ENCODE peak calls at places on chromosomes 13 and 19, in five cellular contexts. K is stomach; O is Karpas-422; Y is uterus; M is CD8-positive, alpha-beta memory T cell. E is an unnamed sample. For H3K27me3 and H3K4me1, the result is how much of the 10 kb centered on the place peaks cover.

GRCh38 chr13:40169476-40169875 is 497.0 kb downstream of the FOXO1 start:
- DNase-seq in K (no peak), O (no peak), Y (no peak), M (no peak), E (no peak)

GRCh38 chr19:34808566-34808965 is 35.6 kb upstream of the ZNF599 start:
- DNase-seq in K (no peak), O (no peak), Y (no peak), M (no peak), E (no peak)

GRCh38 chr19:3114018-3114726 is 20.0 kb downstream of the GNA11 start:
- DNase-seq in K (no peak), O (no peak), Y (no peak), M (no peak), E (peak)

GRCh38 chr13:78326608-78327007 is 276.7 kb downstream of the POU4F1 start:
- DNase-seq in K (no peak), O (no peak), Y (no peak), M (no peak), E (no peak)

GRCh38 chr19:18442941-18443340 is 5.0 kb upstream of the ISYNA1 start:
- DNase-seq in K (no peak), O (no peak), Y (no peak), M (no peak), E (no peak)

GRCh38 chr13:48184260-48184659 is 48.7 kb upstream of the ITM2B start:
- DNase-seq in K (no peak), O (no peak), Y (no peak), M (no peak), E (no peak)

GRCh38 chr13:60351326-60351725 is 45.7 kb upstream of the TDRD3 start:
- DNase-seq in K (no peak), O (no peak), Y (no peak), M (no peak), E (no peak)

GRCh38 chr13:110716235-110716505 is 2.7 kb downstream of the ING1 start:
- DNase-seq in K (peak), O (peak), Y (no peak), M (no peak), E (peak)

GRCh38 chr19:39082745-39083598 is 1.2 kb upstream of the ACP7 start:
- DNase-seq in K (no peak), O (no peak), Y (no peak), M (no peak), E (no peak)

GRCh38 chr13:29493796-29494195 is 101.7 kb downstream of the SLC7A1 start:
- DNase-seq in K (no peak), O (no peak), Y (no peak), M (no peak), E (no peak)

GRCh38 chr19:39078436-39079200 is 5.5 kb upstream of the ACP7 start:
- DNase-seq in K (no peak), O (no peak), Y (no peak), M (no peak), E (no peak)

GRCh38 chr19:7636691-7637373 is at the start of gene STXBP2:
- DNase-seq in K (peak), O (peak), Y (peak), M (peak), E (peak)

GRCh38 chr19:29872224-29872731 is 60.5 kb downstream of the CCNE1 start:
- DNase-seq in K (no peak), O (peak), Y (no peak), M (peak), E (no peak)

GRCh38 chr19:28235606-28236125 is 977.3 kb downstream of the UQCRFS1 start:
- DNase-seq in K (no peak), O (no peak), Y (no peak), M (no peak), E (no peak)

GRCh38 chr13:20465218-20465879 is 60.3 kb downstream of the CRYL1 start:
- DNase-seq in K (no peak), O (no peak), Y (no peak), M (no peak), E (no peak)

GRCh38 chr19:4722671-4723464 is 774 bp downstream of the DPP9 start:
- DNase-seq in K (peak), O (peak), Y (peak), M (no peak), E (peak)

GRCh38 chr13:40394304-40394983 is 272.0 kb downstream of the FOXO1 start:
- DNase-seq in K (no peak), O (no peak), Y (no peak), M (no peak), E (no peak)

GRCh38 chr19:29811125-29812079 is at the start of gene CCNE1:
- DNase-seq in K (peak), O (peak), Y (peak), M (peak), E (peak)

GRCh38 chr13:35255241-35255640 is 221.2 kb downstream of the MAB21L1 start:
- DNase-seq in K (no peak), O (no peak), Y (no peak), M (no peak), E (peak)

GRCh38 chr13:35256459-35257148 is 219.9 kb downstream of the MAB21L1 start:
- DNase-seq in K (no peak), O (no peak), Y (no peak), M (no peak), E (no peak)

GRCh38 chr13:35252536-35253205 is 223.8 kb downstream of the MAB21L1 start:
- DNase-seq in K (no peak), O (no peak), Y (no peak), M (no peak), E (no peak)
- H3K4me3 ChIP-seq in K (no peak), O (no peak), Y (no peak), M (no peak), E (no peak)

DNA sequence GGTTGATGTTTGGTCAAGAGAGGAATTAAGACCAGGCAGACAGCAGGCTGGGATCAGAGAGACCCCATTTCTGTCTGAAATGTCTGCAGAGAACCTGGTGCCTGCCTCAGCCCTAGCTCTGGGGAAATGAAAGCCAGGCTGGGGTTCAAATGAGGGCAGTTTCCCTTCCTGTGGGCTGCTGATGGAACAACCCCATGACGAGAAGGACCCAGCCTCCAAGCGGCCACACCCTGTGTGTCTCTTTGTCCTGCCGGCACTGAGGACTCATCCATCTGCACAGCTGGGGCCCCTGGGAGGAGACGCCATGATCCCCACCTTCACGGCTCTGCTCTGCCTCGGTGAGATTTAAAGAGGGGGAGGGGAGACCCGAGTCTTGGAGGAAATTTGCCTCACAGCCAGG is at the start of gene LILRB4:
- DNase-seq in K (no peak), O (no peak), Y (no peak), M (no peak), E (peak)
- H3K27me3 ChIP-seq in K (under half), O (under half), Y (under half), M (under half), E (under half)

GRCh38 chr13:99280166-99280565 is 22.0 kb upstream of the GPR18 start:
- DNase-seq in K (no peak), O (no peak), Y (no peak), M (no peak), E (no peak)

GRCh38 chr13:99278199-99278598 is 20.0 kb upstream of the GPR18 start:
- DNase-seq in K (no peak), O (no peak), Y (no peak), M (no peak), E (no peak)

GRCh38 chr13:99276706-99277105 is 18.5 kb upstream of the GPR18 start:
- DNase-seq in K (no peak), O (no peak), Y (no peak), M (no peak), E (no peak)

GRCh38 chr13:99277629-99278028 is 19.4 kb upstream of the GPR18 start:
- DNase-seq in K (no peak), O (no peak), Y (no peak), M (no peak), E (no peak)

GRCh38 chr13:99278843-99279242 is 20.7 kb upstream of the GPR18 start:
- DNase-seq in K (no peak), O (no peak), Y (no peak), M (no peak), E (no peak)
- H3K4me1 ChIP-seq in K (under half), O (under half), Y (under half), M (half or more), E (under half)

GRCh38 chr19:15108145-15108844 is 1.1 kb downstream of the SYDE1 start:
- DNase-seq in K (no peak), O (no peak), Y (no peak), M (no peak), E (no peak)
- H3K4me3 ChIP-seq in K (peak), O (no peak), Y (peak), M (no peak), E (peak)

E was measured in right cardiac atrium.